ENCODE peak calls at places on chromosomes 11 and 22, in four cellular contexts. One of them, this sample, is unnamed.

GRCh38 chr22:21937821-21938070 is 14.9 kb downstream of the PPM1F start:
- DNase-seq in G401: no peak
- DNase-seq in activated CD4-positive, alpha-beta T cell treated with anti-CD3 and anti-CD28 coated beads, Interleukin-2, amount 10 ng/mL, durations not matched to agents 7 days and 5 days: no peak
- DNase-seq in endothelial cell: no peak
- DNase-seq in this sample: no peak

GRCh38 chr11:44030276-44030932 is 17.4 kb upstream of the ACCSL start:
- DNase-seq in G401: no peak
- DNase-seq in activated CD4-positive, alpha-beta T cell treated with anti-CD3 and anti-CD28 coated beads, Interleukin-2, amount 10 ng/mL, durations not matched to agents 7 days and 5 days: no peak
- DNase-seq in endothelial cell: no peak
- DNase-seq in this sample: peak

GRCh38 chr11:126366064-126366822 is 10.8 kb downstream of the ST3GAL4 start:
- DNase-seq in G401: no peak
- DNase-seq in activated CD4-positive, alpha-beta T cell treated with anti-CD3 and anti-CD28 coated beads, Interleukin-2, amount 10 ng/mL, durations not matched to agents 7 days and 5 days: no peak
- DNase-seq in endothelial cell: no peak
- DNase-seq in this sample: no peak

GRCh38 chr11:71496421-71496820 is 30.6 kb upstream of the KRTAP5-7 start:
- DNase-seq in G401: no peak
- DNase-seq in activated CD4-positive, alpha-beta T cell treated with anti-CD3 and anti-CD28 coated beads, Interleukin-2, amount 10 ng/mL, durations not matched to agents 7 days and 5 days: no peak
- DNase-seq in endothelial cell: no peak
- DNase-seq in this sample: no peak

GRCh38 chr22:47605886-47606285 is 843.4 kb downstream of the TBC1D22A start:
- DNase-seq in G401: no peak
- DNase-seq in activated CD4-positive, alpha-beta T cell treated with anti-CD3 and anti-CD28 coated beads, Interleukin-2, amount 10 ng/mL, durations not matched to agents 7 days and 5 days: no peak
- DNase-seq in endothelial cell: no peak
- DNase-seq in this sample: no peak

GRCh38 chr11:64482588-64482987 is 108.4 kb upstream of the SLC22A12 start:
- DNase-seq in G401: peak
- DNase-seq in activated CD4-positive, alpha-beta T cell treated with anti-CD3 and anti-CD28 coated beads, Interleukin-2, amount 10 ng/mL, durations not matched to agents 7 days and 5 days: no peak
- DNase-seq in endothelial cell: no peak
- DNase-seq in this sample: no peak

GRCh38 chr11:46991391-46991790 is 54.8 kb downstream of the CSTPP1 start:
- DNase-seq in G401: no peak
- DNase-seq in activated CD4-positive, alpha-beta T cell treated with anti-CD3 and anti-CD28 coated beads, Interleukin-2, amount 10 ng/mL, durations not matched to agents 7 days and 5 days: no peak
- DNase-seq in endothelial cell: no peak
- DNase-seq in this sample: no peak

GRCh38 chr11:46105902-46106301 is 15.4 kb downstream of the PHF21A start:
- DNase-seq in G401: no peak
- DNase-seq in activated CD4-positive, alpha-beta T cell treated with anti-CD3 and anti-CD28 coated beads, Interleukin-2, amount 10 ng/mL, durations not matched to agents 7 days and 5 days: no peak
- DNase-seq in endothelial cell: no peak
- DNase-seq in this sample: no peak

GRCh38 chr22:17343766-17344165 is 25.5 kb upstream of the CECR2 start:
- DNase-seq in G401: no peak
- DNase-seq in activated CD4-positive, alpha-beta T cell treated with anti-CD3 and anti-CD28 coated beads, Interleukin-2, amount 10 ng/mL, durations not matched to agents 7 days and 5 days: no peak
- DNase-seq in endothelial cell: no peak
- DNase-seq in this sample: no peak

GRCh38 chr22:44207173-44207980 is 26.7 kb downstream of the PARVG start:
- DNase-seq in G401: no peak
- DNase-seq in activated CD4-positive, alpha-beta T cell treated with anti-CD3 and anti-CD28 coated beads, Interleukin-2, amount 10 ng/mL, durations not matched to agents 7 days and 5 days: no peak
- DNase-seq in endothelial cell: no peak
- DNase-seq in this sample: no peak

GRCh38 chr11:2699185-2699530 is 636 bp downstream of the KCNQ1OT1 start:
- DNase-seq in G401: no peak
- DNase-seq in activated CD4-positive, alpha-beta T cell treated with anti-CD3 and anti-CD28 coated beads, Interleukin-2, amount 10 ng/mL, durations not matched to agents 7 days and 5 days: no peak
- DNase-seq in endothelial cell: peak
- DNase-seq in this sample: no peak

GRCh38 chr11:57299150-57299737 is 25.5 kb downstream of the TNKS1BP1 start:
- DNase-seq in G401: no peak
- DNase-seq in activated CD4-positive, alpha-beta T cell treated with anti-CD3 and anti-CD28 coated beads, Interleukin-2, amount 10 ng/mL, durations not matched to agents 7 days and 5 days: no peak
- DNase-seq in endothelial cell: no peak
- DNase-seq in this sample: no peak

GRCh38 chr11:4495487-4495886 is 13.0 kb downstream of the OR52K1 start:
- DNase-seq in G401: no peak
- DNase-seq in activated CD4-positive, alpha-beta T cell treated with anti-CD3 and anti-CD28 coated beads, Interleukin-2, amount 10 ng/mL, durations not matched to agents 7 days and 5 days: no peak
- DNase-seq in endothelial cell: no peak
- DNase-seq in this sample: peak

GRCh38 chr11:123924027-123924426 is 15.4 kb upstream of the OR4D5 start:
- DNase-seq in G401: no peak
- DNase-seq in activated CD4-positive, alpha-beta T cell treated with anti-CD3 and anti-CD28 coated beads, Interleukin-2, amount 10 ng/mL, durations not matched to agents 7 days and 5 days: no peak
- DNase-seq in endothelial cell: no peak
- DNase-seq in this sample: no peak

GRCh38 chr11:68106165-68106940 is 14.8 kb downstream of the CHKA start:
- DNase-seq in G401: peak
- DNase-seq in activated CD4-positive, alpha-beta T cell treated with anti-CD3 and anti-CD28 coated beads, Interleukin-2, amount 10 ng/mL, durations not matched to agents 7 days and 5 days: no peak
- DNase-seq in endothelial cell: no peak
- DNase-seq in this sample: peak

This sample was measured in hepatocyte.